ENCODE peak calls at places on chromosomes 13 and 19, in four cellular contexts. K, M, O and B are unnamed samples.

GRCh38 chr13:32045963-32046785 is 14.6 kb downstream of the FRY start:
- DNase-seq in M (no peak), K (peak; percentile 65), O (peak; percentile 79), B (peak; percentile 56)

GRCh38 chr13:38687246-38688229 is 661 bp downstream of the FREM2 start:
- DNase-seq in M (no peak), K (peak; percentile 29), O (no peak), B (no peak)

GRCh38 chr19:14517840-14518505 is at the start of gene DNAJB1:
- DNase-seq in O (peak; percentile 79), M (no peak), K (peak; percentile 59), B (peak; percentile 77)

GRCh38 chr13:27578121-27579030 is 42.0 kb downstream of the LNX2 start:
- DNase-seq in K (no peak), M (no peak), O (no peak), B (no peak)

GRCh38 chr13:95301947-95302386 is 716 bp upstream of the ABCC4 start:
- DNase-seq in O (no peak), M (no peak), K (no peak), B (no peak)

GRCh38 chr13:28684257-28684656 is 25.3 kb downstream of the POMP start:
- DNase-seq in K (no peak), O (no peak), M (no peak), B (no peak)

GRCh38 chr13:21998279-21998678 is 327.4 kb downstream of the FGF9 start:
- DNase-seq in K (peak; percentile 24), O (no peak), M (no peak), B (no peak)

GRCh38 chr13:59493436-59493965 is 670.2 kb downstream of the DIAPH3 start:
- DNase-seq in M (no peak), K (no peak), O (no peak), B (no peak)

GRCh38 chr19:423691-424466 is 14.9 kb upstream of the C2CD4C start:
- DNase-seq in O (no peak), K (no peak), M (no peak), B (no peak)

GRCh38 chr19:55486971-55487883 is 1.0 kb upstream of the SSC5D start:
- DNase-seq in K (no peak), M (peak; percentile 74), O (no peak), B (no peak)

GRCh38 chr19:30841934-30842333 is 469.8 kb downstream of the ZNF536 start:
- DNase-seq in K (no peak), O (no peak), M (no peak), B (no peak)

GRCh38 chr19:56834564-56835375 is 5.8 kb downstream of the PEG3 start:
- DNase-seq in M (no peak), O (no peak), K (no peak), B (no peak)

GRCh38 chr13:111654531-111654930 is 334.1 kb downstream of the TEX29 start:
- DNase-seq in K (no peak), O (no peak), M (no peak), B (no peak)

GRCh38 chr13:26618726-26619125 is 61.2 kb downstream of the WASF3 start:
- DNase-seq in O (no peak), K (no peak), M (no peak), B (no peak)

GRCh38 chr19:1999856-2000515 is 15.5 kb downstream of the BTBD2 start:
- DNase-seq in O (no peak), K (no peak), M (no peak), B (no peak)

GRCh38 chr13:28679628-28680027 is 20.7 kb downstream of the POMP start:
- DNase-seq in O (peak; percentile 8), K (no peak), M (no peak), B (no peak)

GRCh38 chr19:29841209-29841558 is 29.4 kb downstream of the CCNE1 start:
- DNase-seq in M (no peak), O (no peak), K (no peak), B (peak; percentile 27)

GRCh38 chr13:69291292-69291906 is 816.2 kb upstream of the ATXN8OS start:
- DNase-seq in K (no peak), M (no peak), O (no peak), B (no peak)

GRCh38 chr13:30047154-30047874 is 196.9 kb upstream of the UBL3 start:
- DNase-seq in O (no peak), K (no peak), M (no peak), B (no peak)

GRCh38 chr13:46961719-46962118 is 64.9 kb upstream of the HTR2A start:
- DNase-seq in K (no peak), O (no peak), M (no peak), B (peak; percentile 65)

GRCh38 chr19:3146677-3147100 is 10.9 kb downstream of the GNA15 start:
- DNase-seq in K (no peak), M (no peak), O (no peak), B (no peak)

GRCh38 chr13:46605824-46606554 is 53.0 kb downstream of the LRCH1 start:
- DNase-seq in O (no peak), K (no peak), M (no peak), B (no peak)

GRCh38 chr13:25752957-25753540 is 298.8 kb downstream of the SHISA2 start:
- DNase-seq in O (no peak), M (no peak), K (no peak), B (no peak)

GRCh38 chr19:6693056-6693471 is 23.1 kb upstream of the TNFSF14 start:
- DNase-seq in O (no peak), M (no peak), K (no peak), B (no peak)

GRCh38 chr13:37109080-37109678 is 3.7 kb upstream of the CSNK1A1L start:
- DNase-seq in K (peak; percentile 35), O (peak; percentile 77), M (peak; percentile 48), B (no peak)

GRCh38 chr19:30228726-30229523 is 143.3 kb upstream of the ZNF536 start:
- DNase-seq in M (no peak), K (no peak), O (no peak), B (no peak)

GRCh38 chr19:34408421-34408820 is 4.2 kb downstream of the PDCD2L start:
- DNase-seq in O (no peak), M (no peak), K (no peak), B (no peak)

GRCh38 chr13:93004919-93005318 is 221.7 kb upstream of the GPC6 start:
- DNase-seq in M (no peak), O (no peak), K (no peak), B (no peak)

GRCh38 chr13:27765650-27766049 is 26.6 kb upstream of the GSX1 start:
- DNase-seq in O (no peak), K (no peak), M (no peak), B (no peak)

GRCh38 chr19:18763674-18764590 is 27.2 kb downstream of the COMP start:
- DNase-seq in K (no peak), O (no peak), M (peak; percentile 29), B (no peak)

GRCh38 chr19:32330149-32330548 is 15.3 kb upstream of the ZNF507 start:
- DNase-seq in M (no peak), O (no peak), K (no peak), B (no peak)

GRCh38 chr19:31515931-31516330 is 166.7 kb upstream of the TSHZ3 start:
- DNase-seq in M (no peak), K (no peak), O (no peak), B (no peak)

GRCh38 chr19:45472557-45473365 is 5.0 kb downstream of the FOSB start:
- DNase-seq in O (no peak), K (no peak), M (no peak), B (peak; percentile 58)

GRCh38 chr19:1486720-1487575 is 3.2 kb downstream of the PCSK4 start:
- DNase-seq in M (no peak), K (no peak), O (no peak), B (no peak)

GRCh38 chr19:2495130-2495641 is 19.3 kb downstream of the GADD45B start:
- DNase-seq in O (no peak), K (peak; percentile 50), M (no peak), B (peak; percentile 88)

GRCh38 chr19:34236035-34236793 is 18.1 kb upstream of the GARRE1 start:
- DNase-seq in O (no peak), M (no peak), K (no peak), B (no peak)

GRCh38 chr13:32796754-32797153 is 210.5 kb downstream of the PDS5B start:
- DNase-seq in K (no peak), O (no peak), M (no peak), B (no peak)

GRCh38 chr19:3725640-3726310 is 17.6 kb downstream of the TJP3 start:
- DNase-seq in O (no peak), M (no peak), K (peak; percentile 76), B (no peak)